ENCODE peak calls at places on chromosomes 1 and 21, in four cellular contexts. R is AG04450, H is kidney epithelial cell, G is RWPE2. I is an unnamed sample.

GRCh38 chr1:153679337-153680119 is 1.0 kb downstream of the NPR1 start:
- DNase-seq in R (no peak), H (no peak), G (no peak), I (no peak)

GRCh38 chr1:36847761-36848160 is 186.6 kb downstream of the GRIK3 start:
- DNase-seq in R (no peak), H (no peak), G (no peak), I (no peak)

GRCh38 chr1:50368179-50369007 is 54.9 kb downstream of the DMRTA2 start:
- DNase-seq in R (no peak), H (no peak), G (no peak), I (no peak)

GRCh38 chr1:163258181-163258580 is 55.5 kb upstream of the RGS5 start:
- DNase-seq in R (no peak), H (no peak), G (no peak), I (peak)

GRCh38 chr1:100476736-100477135 is 61.2 kb upstream of the GPR88 start:
- DNase-seq in R (no peak), H (no peak), G (no peak), I (no peak)

GRCh38 chr21:31880816-31881215 is 8.0 kb downstream of the HUNK start:
- DNase-seq in R (no peak), H (no peak), G (no peak), I (no peak)

GRCh38 chr1:93178418-93178817 is 1.8 kb downstream of the TMED5 start:
- DNase-seq in R (no peak), H (no peak), G (no peak), I (no peak)

GRCh38 chr1:67629370-67630075 is 55.5 kb upstream of the GADD45A start:
- DNase-seq in R (no peak), H (no peak), G (no peak), I (no peak)

GRCh38 chr1:179187708-179188471 is 41.6 kb downstream of the ABL2 start:
- DNase-seq in R (no peak), H (no peak), G (no peak), I (no peak)

GRCh38 chr21:36847189-36847588 is 119.3 kb downstream of the HLCS start:
- DNase-seq in R (peak), H (peak), G (no peak), I (peak)
- H3K4me3 ChIP-seq in R (no peak), H (no peak), G (no peak), I (no peak)

GRCh38 chr1:207918571-207918970 is 7.6 kb upstream of the CD34 start:
- DNase-seq in R (no peak), H (no peak), G (no peak), I (no peak)
- H3K4me3 ChIP-seq in R (no peak), H (no peak), G (no peak), I (no peak)

DNA sequence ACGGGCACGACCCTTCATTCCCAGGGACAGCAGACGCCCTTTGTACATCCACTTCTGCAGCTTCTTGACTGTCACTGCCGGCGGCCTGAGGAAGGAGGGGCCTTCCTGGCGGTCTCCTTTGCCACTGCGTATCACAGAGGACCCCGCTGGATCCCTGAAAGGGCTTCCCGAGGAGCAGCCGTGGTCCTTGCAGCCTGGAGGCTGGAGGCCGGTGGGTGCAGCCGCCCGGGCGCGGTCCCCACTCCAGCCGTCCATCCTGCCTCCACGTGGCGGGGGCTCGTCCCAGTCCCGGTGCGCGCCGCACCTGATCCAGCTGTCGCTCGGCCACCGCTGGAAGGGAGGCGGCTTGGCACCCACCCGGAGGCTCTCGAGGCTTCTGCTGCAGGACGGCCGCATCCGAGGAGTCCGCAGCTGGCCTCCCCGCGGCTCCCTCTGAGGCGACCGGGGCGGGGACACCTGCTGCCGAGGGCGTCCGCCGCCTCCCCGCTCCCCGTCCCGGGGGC is 398 bp downstream of the SYDE2 start:
- DNase-seq in R (no peak), H (no peak), G (peak), I (no peak)
- H3K4me3 ChIP-seq in R (peak), H (peak), G (peak), I (peak)

GRCh38 chr21:43369596-43370090 is 57.3 kb downstream of the SIK1 start:
- DNase-seq in R (no peak), H (no peak), G (no peak), I (no peak)
- H3K4me3 ChIP-seq in R (no peak), H (no peak), G (no peak), I (no peak)

GRCh38 chr1:173405758-173406344 is 71.3 kb upstream of the PRDX6 start:
- DNase-seq in R (no peak), H (no peak), G (peak), I (no peak)

GRCh38 chr1:173408886-173409285 is 68.2 kb upstream of the PRDX6 start:
- DNase-seq in R (no peak), H (no peak), G (no peak), I (no peak)

GRCh38 chr1:173407846-173408245 is 69.3 kb upstream of the PRDX6 start:
- DNase-seq in R (no peak), H (no peak), G (no peak), I (no peak)

GRCh38 chr1:173405281-173405680 is 71.9 kb upstream of the PRDX6 start:
- DNase-seq in R (no peak), H (no peak), G (no peak), I (no peak)

DNA sequence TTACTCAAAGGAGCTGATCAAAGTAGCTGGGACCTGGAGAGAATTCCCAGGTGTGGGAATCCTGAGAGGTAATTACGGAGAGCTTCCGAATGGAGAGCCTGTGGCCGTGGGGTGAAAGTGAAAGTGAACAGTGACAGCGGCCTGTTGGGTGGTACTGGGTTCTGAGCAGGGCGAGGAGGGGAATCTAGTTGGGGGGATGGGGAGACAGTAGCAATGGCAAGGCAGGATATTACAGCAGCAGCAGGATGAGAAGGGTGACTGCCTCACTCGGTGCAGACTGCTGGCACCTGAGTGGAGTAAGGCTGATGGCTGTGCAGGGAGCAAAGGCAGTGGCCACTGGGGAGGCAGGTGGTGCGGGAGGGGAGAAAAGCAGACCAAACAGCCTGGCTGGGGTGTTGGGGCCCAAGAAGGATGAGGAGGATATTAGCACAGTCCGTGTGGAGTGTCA is 70.3 kb upstream of the PRDX6 start:
- DNase-seq in R (no peak), H (no peak), G (no peak), I (no peak)
- H3K4me3 ChIP-seq in R (no peak), H (no peak), G (no peak), I (no peak)

DNA sequence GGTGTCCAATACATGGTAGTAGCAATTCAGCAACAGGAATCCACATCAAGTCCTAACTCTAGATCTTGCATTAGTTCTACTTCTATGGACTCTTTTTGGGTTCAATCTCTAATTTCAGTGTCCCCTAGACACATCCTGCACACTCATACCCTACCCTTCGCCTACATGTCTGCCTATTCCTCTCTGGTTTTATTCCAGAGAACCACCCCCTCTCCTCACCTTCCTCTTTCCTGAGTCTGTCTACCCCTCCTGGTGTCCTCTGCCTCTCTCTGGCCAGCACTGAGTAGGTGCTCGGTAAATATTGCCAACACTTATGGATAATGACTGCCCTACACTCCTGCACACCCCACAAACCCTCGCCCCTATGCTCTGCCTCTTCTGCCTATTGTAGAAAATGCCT is 9.5 kb downstream of the TAL1 start:
- DNase-seq in R (no peak), H (no peak), G (no peak), I (no peak)
- H3K4me3 ChIP-seq in R (no peak), H (no peak), G (no peak), I (no peak)

GRCh38 chr21:46038871-46039397 is 57.4 kb downstream of the COL6A1 start:
- DNase-seq in R (no peak), H (no peak), G (no peak), I (peak)
- H3K4me3 ChIP-seq in R (no peak), H (no peak), G (no peak), I (no peak)

DNA sequence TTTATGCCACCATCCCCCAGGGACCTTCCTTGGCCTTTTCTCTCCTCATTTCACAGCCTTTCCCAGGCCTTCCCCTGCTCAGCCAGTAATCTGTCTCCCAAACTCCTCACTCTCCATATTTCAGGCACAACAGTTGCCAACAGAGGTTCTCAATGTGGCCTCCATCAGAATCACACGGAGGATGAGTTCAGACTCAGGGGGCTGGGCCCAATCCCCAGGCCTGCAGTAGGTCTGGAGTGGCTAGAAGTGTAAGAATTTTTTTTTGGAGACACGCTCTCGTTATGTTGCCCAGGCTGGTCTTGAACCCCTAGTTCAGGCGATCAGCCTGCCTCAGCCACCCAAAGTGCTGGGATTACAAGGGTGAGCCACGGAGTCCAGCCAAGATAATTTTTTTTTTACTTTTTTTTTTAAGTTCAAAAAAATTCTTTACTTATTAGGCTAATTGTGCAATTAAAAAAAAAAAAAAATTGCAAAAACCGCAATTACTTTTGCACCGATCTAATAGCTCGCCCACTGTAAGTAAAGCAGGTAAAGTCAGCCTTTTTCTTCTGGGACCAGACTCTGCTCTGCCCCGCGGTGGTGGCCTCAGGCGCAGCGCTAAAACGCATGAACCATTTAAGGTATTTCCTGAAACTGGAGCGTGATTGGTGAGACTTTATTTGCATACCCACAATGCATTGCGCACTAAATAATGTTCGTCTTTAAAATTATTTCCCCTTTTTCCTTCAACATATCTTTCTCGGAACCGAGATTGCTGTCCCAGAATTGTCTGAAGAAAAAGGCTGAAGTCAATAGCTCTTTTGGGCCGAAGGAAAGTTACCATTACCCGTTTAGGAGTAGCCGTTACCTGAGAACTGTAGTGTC is 18.7 kb downstream of the KIAA2013 start:
- DNase-seq in R (peak), H (peak), G (no peak), I (peak)
- H3K4me3 ChIP-seq in R (peak), H (no peak), G (no peak), I (no peak)

I was measured in skeletal muscle cell.